ENCODE peak calls at places on chromosome 14, in four cellular contexts. I, K, E and T are unnamed samples. For H3K36me3, the result is how much of the 10 kb centered on the place peaks cover.

GRCh38 chr14:24710403-24711063 is 76.5 kb upstream of the GZMB start:
- DNase-seq in I (peak), K (peak), E (peak), T (peak)

GRCh38 chr14:20623798-20624197 is 17.7 kb downstream of the OR6S1 start:
- DNase-seq in I (no peak), K (no peak), E (no peak), T (no peak)

GRCh38 chr14:99703381-99703780 is 19.3 kb downstream of the CYP46A1 start:
- DNase-seq in I (no peak), K (no peak), E (no peak), T (no peak)

GRCh38 chr14:74324945-74325361 is 22.2 kb upstream of the ABCD4 start:
- DNase-seq in I (peak), K (no peak), E (no peak), T (no peak)

GRCh38 chr14:23141706-23142467 is 22.8 kb upstream of the CEBPE start:
- DNase-seq in I (peak), K (no peak), E (peak), T (no peak)

GRCh38 chr14:52850520-52850919 is 59.1 kb upstream of the GNPNAT1 start:
- DNase-seq in I (no peak), K (no peak), E (no peak), T (no peak)

GRCh38 chr14:94775875-94776217 is 5.9 kb upstream of the GSC start:
- DNase-seq in I (no peak), K (no peak), E (no peak), T (no peak)

GRCh38 chr14:93012516-93013367 is 89.8 kb downstream of the CHGA start:
- DNase-seq in I (no peak), K (no peak), E (no peak), T (no peak)

GRCh38 chr14:35107866-35108265 is 13.9 kb downstream of the PPP2R3C start:
- DNase-seq in I (no peak), K (no peak), E (no peak), T (no peak)

GRCh38 chr14:81062380-81062779 is 107.0 kb downstream of the TSHR start:
- DNase-seq in I (peak), K (no peak), E (no peak), T (no peak)

GRCh38 chr14:36241183-36241582 is 64.7 kb upstream of the PTCSC3 start:
- DNase-seq in I (peak), K (no peak), E (no peak), T (no peak)

GRCh38 chr14:54632452-54632851 is 65.5 kb downstream of the SAMD4A start:
- DNase-seq in I (no peak), K (no peak), E (no peak), T (no peak)

GRCh38 chr14:95649230-95649629 is 37.0 kb upstream of the TCL1B start:
- DNase-seq in I (no peak), K (no peak), E (no peak), T (no peak)

GRCh38 chr14:106883218-106883692 is 1356.9 kb downstream of the TMEM121 start:
- DNase-seq in I (peak), K (peak), E (peak), T (no peak)

GRCh38 chr14:39055786-39056474 is 47.1 kb downstream of the SEC23A start:
- DNase-seq in I (no peak), K (no peak), E (no peak), T (no peak)

GRCh38 chr14:22399776-22400175 is 189.2 kb downstream of the DAD1 start:
- DNase-seq in I (no peak), K (no peak), E (no peak), T (no peak)

GRCh38 chr14:72010474-72010873 is 78.2 kb downstream of the RGS6 start:
- DNase-seq in I (no peak), K (no peak), E (no peak), T (no peak)

GRCh38 chr14:92601131-92601710 is 87.6 kb downstream of the RIN3 start:
- DNase-seq in I (no peak), K (no peak), E (no peak), T (no peak)

GRCh38 chr14:35088514-35088913 is 33.3 kb downstream of the PPP2R3C start:
- DNase-seq in I (peak), K (no peak), E (no peak), T (no peak)

GRCh38 chr14:74083161-74083560 is 1.1 kb downstream of the ALDH6A1 start:
- DNase-seq in I (no peak), K (no peak), E (no peak), T (no peak)

GRCh38 chr14:32197919-32198318 is 3.9 kb upstream of the RNU6-7 start:
- DNase-seq in I (peak), K (no peak), E (no peak), T (no peak)

GRCh38 chr14:21840765-21841164 is 167.1 kb upstream of the OR4E1 start:
- DNase-seq in I (peak), K (no peak), E (no peak), T (no peak)

GRCh38 chr14:101561145-101561896 is at the start of gene DIO3:
- DNase-seq in I (peak), K (no peak), E (no peak), T (no peak)

GRCh38 chr14:36105401-36105800 is 71.1 kb downstream of the PTCSC3 start:
- DNase-seq in I (peak), K (no peak), E (no peak), T (peak)

GRCh38 chr14:99602788-99603415 is 1.1 kb downstream of the CCDC85C start:
- DNase-seq in I (no peak), K (no peak), E (no peak), T (no peak)

GRCh38 chr14:23435540-23436326 is at the start of gene MYH7:
- DNase-seq in I (no peak), K (no peak), E (no peak), T (no peak)

GRCh38 chr14:50363734-50364113 is 33.0 kb downstream of the CDKL1 start:
- DNase-seq in I (no peak), K (peak), E (no peak), T (no peak)

GRCh38 chr14:87916103-87916885 is 76.7 kb downstream of the GALC start:
- DNase-seq in I (no peak), K (no peak), E (no peak), T (no peak)

GRCh38 chr14:31206536-31207286 is 882 bp downstream of the HECTD1 start:
- DNase-seq in I (peak), K (peak), E (peak), T (no peak)

GRCh38 chr14:75234173-75234855 is 44.3 kb upstream of the FOS start:
- DNase-seq in I (peak), K (no peak), E (no peak), T (no peak)

GRCh38 chr14:79011091-79011919 is 841.1 kb downstream of the NRXN3 start:
- DNase-seq in I (peak), K (no peak), E (peak), T (peak)

GRCh38 chr14:105064721-105065143 is 498 bp downstream of the GPR132 start:
- DNase-seq in I (peak), K (peak), E (no peak), T (no peak)

GRCh38 chr14:105065280-105066228 is at the start of gene GPR132:
- DNase-seq in I (peak), K (peak), E (peak), T (no peak)

GRCh38 chr14:105063041-105063440 is 2.2 kb downstream of the GPR132 start:
- DNase-seq in I (no peak), K (no peak), E (no peak), T (no peak)

GRCh38 chr14:105062048-105062433 is 3.2 kb downstream of the GPR132 start:
- DNase-seq in I (no peak), K (no peak), E (no peak), T (no peak)

DNA sequence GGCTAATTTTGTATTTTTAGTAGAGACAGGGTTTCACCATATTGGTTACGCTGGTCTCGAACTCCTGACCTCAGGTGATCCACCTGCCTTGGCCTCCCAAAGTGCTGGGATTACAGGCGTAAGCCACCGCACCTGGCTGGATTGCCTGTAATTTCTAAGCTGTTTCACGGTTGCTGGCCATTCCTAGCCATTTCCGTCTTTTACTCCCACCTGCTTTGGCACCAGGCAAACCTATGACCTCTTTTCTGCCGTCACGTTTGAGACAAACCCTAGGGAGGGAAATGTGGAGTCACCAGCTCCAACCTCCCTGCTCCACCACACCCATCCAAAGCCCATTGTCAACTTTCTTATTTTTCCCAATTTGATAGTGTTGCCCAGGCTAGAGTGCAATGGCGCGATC is 1.2 kb downstream of the GPR132 start:
- DNase-seq in I (no peak), K (no peak), E (no peak), T (no peak)
- H3K27ac ChIP-seq in I (no peak), K (peak), E (no peak), T (no peak)

GRCh38 chr14:68471029-68471963 is 321.6 kb downstream of the ZFP36L1 start:
- DNase-seq in I (no peak), K (no peak), E (no peak), T (no peak)
- H3K4me3 ChIP-seq in I (no peak), K (no peak), E (no peak), T (no peak)

GRCh38 chr14:60111732-60112131 is 20.0 kb downstream of the PCNX4 start:
- DNase-seq in I (no peak), K (no peak), E (no peak), T (no peak)
- H3K36me3 ChIP-seq in I (under half), K (under half), E (under half), T (under half)

GRCh38 chr14:89912667-89913211 is 41.8 kb downstream of the EFCAB11 start:
- DNase-seq in I (peak), K (no peak), E (no peak), T (no peak)
- H3K27ac ChIP-seq in I (peak), K (no peak), E (no peak), T (no peak)